ENCODE peak calls at places on chromosomes 16 and 17, in five cellular contexts. F, E, O, I and Y are unnamed samples.
A peak's percentile ranks its signal among the peaks of the same experiment; 100 is the strongest.

GRCh38 chr16:23668873-23669272 is 9.8 kb upstream of the PLK1 start:
- DNase-seq in I (no peak), E (no peak), F (no peak), O (no peak), Y (no peak)

GRCh38 chr17:4594406-4595349 is 10.3 kb downstream of the SMTNL2 start:
- DNase-seq in F (peak; percentile 67), O (no peak), I (no peak), E (no peak), Y (peak; percentile 65)

GRCh38 chr16:68062910-68063393 is 22.2 kb upstream of the NFATC3 start:
- DNase-seq in O (no peak), E (no peak), I (no peak), F (no peak), Y (no peak)

GRCh38 chr16:69626256-69626655 is 60.5 kb downstream of the NFAT5 start:
- DNase-seq in O (peak; percentile 44), E (no peak), F (no peak), I (no peak), Y (no peak)

GRCh38 chr17:5583426-5584382 is 605 bp downstream of the NLRP1 start:
- DNase-seq in I (no peak), F (no peak), E (no peak), O (no peak), Y (peak; percentile 12)

GRCh38 chr16:122342-122741 is 16.1 kb downstream of the NPRL3 start:
- DNase-seq in I (no peak), F (no peak), O (no peak), E (no peak), Y (no peak)

GRCh38 chr17:45976755-45977505 is 22.1 kb upstream of the STH start:
- DNase-seq in O (no peak), I (no peak), E (no peak), F (no peak), Y (no peak)

GRCh38 chr16:21301168-21301894 is 23.2 kb upstream of the CRYM start:
- DNase-seq in E (peak; percentile 79), F (peak; percentile 56), I (peak; percentile 95), O (peak; percentile 57), Y (peak; percentile 93)

GRCh38 chr16:12087901-12088364 is 111.4 kb downstream of the SNX29 start:
- DNase-seq in I (no peak), F (no peak), O (no peak), E (peak; percentile 60), Y (no peak)

GRCh38 chr17:56876766-56877179 is 37.1 kb downstream of the TRIM25 start:
- DNase-seq in E (no peak), O (no peak), I (no peak), F (no peak), Y (no peak)

GRCh38 chr17:9645858-9646555 is 690 bp downstream of the USP43 start:
- DNase-seq in O (no peak), E (peak; percentile 58), F (peak; percentile 42), I (peak; percentile 76), Y (peak; percentile 63)

GRCh38 chr17:27559996-27560481 is 70.9 kb upstream of the LGALS9 start:
- DNase-seq in I (peak; percentile 73), F (no peak), O (peak; percentile 98), E (peak; percentile 74), Y (peak; percentile 36)

GRCh38 chr17:27038676-27039075 is 255.2 kb upstream of the WSB1 start:
- DNase-seq in E (no peak), I (peak; percentile 38), O (no peak), F (no peak), Y (peak; percentile 23)

GRCh38 chr17:79812206-79812968 is 15.5 kb upstream of the CBX8 start:
- DNase-seq in I (no peak), F (no peak), O (no peak), E (no peak), Y (no peak)